ENCODE peak calls at places on chromosome 22, in five cellular contexts. J is EL; L is stimulated activated CD4-positive, alpha-beta T cell treated with anti-CD3 and anti-CD28 coated beads, Interleukin-15, amount 100 ng/mL, for 24 hours; N is memory B cell; I is brain microvascular endothelial cell. Z is an unnamed sample.
A peak's percentile ranks its signal among the peaks of the same experiment; 100 is the strongest.

GRCh38 chr22:20013382-20013871 is 3.2 kb downstream of the ARVCF start:
- DNase-seq in J (peak; percentile 37), L (peak; percentile 47), N (no peak), I (peak; percentile 26), Z (peak; percentile 51)

GRCh38 chr22:44364750-44365118 is 52.0 kb upstream of the SHISAL1 start:
- DNase-seq in J (no peak), L (no peak), N (no peak), I (no peak), Z (no peak)

GRCh38 chr22:46267431-46268279 is at the start of gene TTC38:
- DNase-seq in J (peak; percentile 87), L (peak; percentile 58), N (peak; percentile 53), I (peak; percentile 66), Z (peak; percentile 72)

GRCh38 chr22:35842954-35843353 is 125.3 kb downstream of the APOL5 start:
- DNase-seq in J (peak; percentile 67), L (peak; percentile 7), N (no peak), I (peak; percentile 62), Z (peak; percentile 46)

GRCh38 chr22:27372969-27373670 is 428.4 kb downstream of the MN1 start:
- DNase-seq in J (no peak), L (no peak), N (no peak), I (peak; percentile 18), Z (peak; percentile 78)

GRCh38 chr22:24355574-24355973 is 71.8 kb upstream of the ADORA2A start:
- DNase-seq in J (no peak), L (no peak), N (no peak), I (no peak), Z (peak; percentile 20)

GRCh38 chr22:43796567-43796966 is 15.5 kb downstream of the EFCAB6 start:
- DNase-seq in J (peak; percentile 31), L (no peak), N (no peak), I (peak; percentile 34), Z (peak; percentile 59)

GRCh38 chr22:28148816-28149465 is 229.9 kb upstream of the PITPNB start:
- DNase-seq in J (no peak), L (no peak), N (no peak), I (no peak), Z (peak; percentile 89)

GRCh38 chr22:47064016-47064415 is 301.6 kb downstream of the TBC1D22A start:
- DNase-seq in J (no peak), L (no peak), N (no peak), I (no peak), Z (no peak)

GRCh38 chr22:31233001-31233400 is 20.9 kb downstream of the LIMK2 start:
- DNase-seq in J (no peak), L (no peak), N (no peak), I (no peak), Z (no peak)

GRCh38 chr22:28883917-28884753 is 763 bp downstream of the ZNRF3 start:
- DNase-seq in J (peak; percentile 35), L (peak; percentile 45), N (peak; percentile 56), I (peak; percentile 15), Z (peak; percentile 64)

GRCh38 chr22:24090581-24090980 is 79.5 kb downstream of the CABIN1 start:
- DNase-seq in J (no peak), L (no peak), N (no peak), I (no peak), Z (no peak)

GRCh38 chr22:38246692-38247091 is 26.1 kb downstream of the TMEM184B start:
- DNase-seq in J (no peak), L (no peak), N (no peak), I (no peak), Z (no peak)

GRCh38 chr22:23695141-23695540 is 4.3 kb downstream of the RGL4 start:
- DNase-seq in J (no peak), L (no peak), N (no peak), I (no peak), Z (no peak)

GRCh38 chr22:47625013-47625385 is 862.5 kb downstream of the TBC1D22A start:
- DNase-seq in J (no peak), L (no peak), N (no peak), I (no peak), Z (no peak)

GRCh38 chr22:50282361-50283144 is 12.4 kb upstream of the MAPK11 start:
- DNase-seq in J (peak; percentile 87), L (no peak), N (no peak), I (peak; percentile 66), Z (peak; percentile 98)

GRCh38 chr22:27810566-27810965 is 9.0 kb upstream of the MN1 start:
- DNase-seq in J (peak; percentile 22), L (no peak), N (no peak), I (no peak), Z (no peak)

GRCh38 chr22:49760280-49760629 is 67.4 kb downstream of the BRD1 start:
- DNase-seq in J (no peak), L (no peak), N (no peak), I (no peak), Z (peak; percentile 80)

GRCh38 chr22:25176799-25177198 is 22.9 kb upstream of the CRYBB3 start:
- DNase-seq in J (no peak), L (no peak), N (no peak), I (no peak), Z (no peak)

GRCh38 chr22:46546466-46547178 is 9.2 kb upstream of the CELSR1 start:
- DNase-seq in J (peak; percentile 72), L (no peak), N (no peak), I (peak; percentile 24), Z (no peak)

GRCh38 chr22:50044485-50045143 is 13.5 kb downstream of the TTLL8 start:
- DNase-seq in J (no peak), L (no peak), N (no peak), I (no peak), Z (no peak)

GRCh38 chr22:49476800-49477400 is 350.8 kb downstream of the BRD1 start:
- DNase-seq in J (no peak), L (no peak), N (no peak), I (no peak), Z (no peak)